ENCODE peak calls at places on chromosomes 12 and 14, in eight cellular contexts. One of them, this sample, is unnamed.

GRCh38 chr12:63922446-63922845 is 77.9 kb downstream of the SRGAP1 start:
- DNase-seq in NCI-H748 treated with DMSO at 0.1 percent for 48 hours: no peak
- DNase-seq in ELR: peak
- DNase-seq in GM03348: peak
- DNase-seq in stimulated activated CD4-positive, alpha-beta T cell treated with anti-CD3 and anti-CD28 coated beads, Interleukin-4, amount 100 ng/mL, for 1 hour: no peak
- DNase-seq in DMS79 treated with DMSO at 0.1 percent for 48 hours: no peak
- DNase-seq in T-helper 1 cell: no peak
- DNase-seq in stimulated activated effector memory CD8-positive, alpha-beta T cell treated with anti-CD3 and anti-CD28 coated beads, Interleukin-12 subunit alpha, Interleukin-12 subunit beta, amount 100 ng/mL, for 72 hours: no peak
- DNase-seq in this sample: no peak

GRCh38 chr12:57836442-57837375 is 9.8 kb downstream of the CTDSP2 start:
- DNase-seq in NCI-H748 treated with DMSO at 0.1 percent for 48 hours: no peak
- DNase-seq in stimulated activated effector memory CD8-positive, alpha-beta T cell treated with anti-CD3 and anti-CD28 coated beads, Interleukin-12 subunit alpha, Interleukin-12 subunit beta, amount 100 ng/mL, for 72 hours: no peak
- DNase-seq in stimulated activated CD4-positive, alpha-beta T cell treated with anti-CD3 and anti-CD28 coated beads, Interleukin-4, amount 100 ng/mL, for 1 hour: peak
- DNase-seq in T-helper 1 cell: no peak
- DNase-seq in ELR: peak
- DNase-seq in DMS79 treated with DMSO at 0.1 percent for 48 hours: peak
- DNase-seq in GM03348: peak
- DNase-seq in this sample: peak

GRCh38 chr12:64681200-64682052 is 71.1 kb downstream of the RASSF3 start:
- DNase-seq in DMS79 treated with DMSO at 0.1 percent for 48 hours: no peak
- DNase-seq in stimulated activated CD4-positive, alpha-beta T cell treated with anti-CD3 and anti-CD28 coated beads, Interleukin-4, amount 100 ng/mL, for 1 hour: no peak
- DNase-seq in GM03348: no peak
- DNase-seq in ELR: no peak
- DNase-seq in NCI-H748 treated with DMSO at 0.1 percent for 48 hours: no peak
- DNase-seq in stimulated activated effector memory CD8-positive, alpha-beta T cell treated with anti-CD3 and anti-CD28 coated beads, Interleukin-12 subunit alpha, Interleukin-12 subunit beta, amount 100 ng/mL, for 72 hours: no peak
- DNase-seq in T-helper 1 cell: no peak
- DNase-seq in this sample: no peak

GRCh38 chr12:99413751-99414150 is 233.8 kb upstream of the GARIN6 start:
- DNase-seq in stimulated activated effector memory CD8-positive, alpha-beta T cell treated with anti-CD3 and anti-CD28 coated beads, Interleukin-12 subunit alpha, Interleukin-12 subunit beta, amount 100 ng/mL, for 72 hours: no peak
- DNase-seq in stimulated activated CD4-positive, alpha-beta T cell treated with anti-CD3 and anti-CD28 coated beads, Interleukin-4, amount 100 ng/mL, for 1 hour: no peak
- DNase-seq in GM03348: no peak
- DNase-seq in NCI-H748 treated with DMSO at 0.1 percent for 48 hours: no peak
- DNase-seq in ELR: no peak
- DNase-seq in DMS79 treated with DMSO at 0.1 percent for 48 hours: no peak
- DNase-seq in T-helper 1 cell: no peak
- DNase-seq in this sample: no peak

GRCh38 chr14:47262801-47263200 is 412.6 kb downstream of the MDGA2 start:
- DNase-seq in DMS79 treated with DMSO at 0.1 percent for 48 hours: no peak
- DNase-seq in GM03348: no peak
- DNase-seq in NCI-H748 treated with DMSO at 0.1 percent for 48 hours: no peak
- DNase-seq in stimulated activated CD4-positive, alpha-beta T cell treated with anti-CD3 and anti-CD28 coated beads, Interleukin-4, amount 100 ng/mL, for 1 hour: no peak
- DNase-seq in ELR: no peak
- DNase-seq in stimulated activated effector memory CD8-positive, alpha-beta T cell treated with anti-CD3 and anti-CD28 coated beads, Interleukin-12 subunit alpha, Interleukin-12 subunit beta, amount 100 ng/mL, for 72 hours: no peak
- DNase-seq in T-helper 1 cell: no peak
- DNase-seq in this sample: no peak

GRCh38 chr12:119841433-119842210 is 35.5 kb downstream of the CIT start:
- DNase-seq in stimulated activated CD4-positive, alpha-beta T cell treated with anti-CD3 and anti-CD28 coated beads, Interleukin-4, amount 100 ng/mL, for 1 hour: no peak
- DNase-seq in NCI-H748 treated with DMSO at 0.1 percent for 48 hours: no peak
- DNase-seq in DMS79 treated with DMSO at 0.1 percent for 48 hours: no peak
- DNase-seq in ELR: peak
- DNase-seq in T-helper 1 cell: no peak
- DNase-seq in stimulated activated effector memory CD8-positive, alpha-beta T cell treated with anti-CD3 and anti-CD28 coated beads, Interleukin-12 subunit alpha, Interleukin-12 subunit beta, amount 100 ng/mL, for 72 hours: no peak
- DNase-seq in GM03348: no peak
- DNase-seq in this sample: no peak

GRCh38 chr12:76272292-76272691 is 75.9 kb downstream of the BBS10 start:
- DNase-seq in T-helper 1 cell: no peak
- DNase-seq in stimulated activated effector memory CD8-positive, alpha-beta T cell treated with anti-CD3 and anti-CD28 coated beads, Interleukin-12 subunit alpha, Interleukin-12 subunit beta, amount 100 ng/mL, for 72 hours: no peak
- DNase-seq in ELR: no peak
- DNase-seq in NCI-H748 treated with DMSO at 0.1 percent for 48 hours: no peak
- DNase-seq in DMS79 treated with DMSO at 0.1 percent for 48 hours: no peak
- DNase-seq in stimulated activated CD4-positive, alpha-beta T cell treated with anti-CD3 and anti-CD28 coated beads, Interleukin-4, amount 100 ng/mL, for 1 hour: no peak
- DNase-seq in GM03348: no peak
- DNase-seq in this sample: peak

GRCh38 chr12:13215056-13215455 is 18.5 kb downstream of the EMP1 start:
- DNase-seq in T-helper 1 cell: no peak
- DNase-seq in ELR: no peak
- DNase-seq in GM03348: no peak
- DNase-seq in NCI-H748 treated with DMSO at 0.1 percent for 48 hours: no peak
- DNase-seq in DMS79 treated with DMSO at 0.1 percent for 48 hours: no peak
- DNase-seq in stimulated activated CD4-positive, alpha-beta T cell treated with anti-CD3 and anti-CD28 coated beads, Interleukin-4, amount 100 ng/mL, for 1 hour: no peak
- DNase-seq in stimulated activated effector memory CD8-positive, alpha-beta T cell treated with anti-CD3 and anti-CD28 coated beads, Interleukin-12 subunit alpha, Interleukin-12 subunit beta, amount 100 ng/mL, for 72 hours: no peak
- DNase-seq in this sample: no peak

GRCh38 chr12:4027412-4027811 is 154.2 kb upstream of the PARP11 start:
- DNase-seq in DMS79 treated with DMSO at 0.1 percent for 48 hours: no peak
- DNase-seq in GM03348: no peak
- DNase-seq in T-helper 1 cell: peak
- DNase-seq in stimulated activated CD4-positive, alpha-beta T cell treated with anti-CD3 and anti-CD28 coated beads, Interleukin-4, amount 100 ng/mL, for 1 hour: peak
- DNase-seq in ELR: peak
- DNase-seq in NCI-H748 treated with DMSO at 0.1 percent for 48 hours: no peak
- DNase-seq in stimulated activated effector memory CD8-positive, alpha-beta T cell treated with anti-CD3 and anti-CD28 coated beads, Interleukin-12 subunit alpha, Interleukin-12 subunit beta, amount 100 ng/mL, for 72 hours: peak
- DNase-seq in this sample: no peak

This sample was measured in pons.